ENCODE peak calls at places on chromosomes 7 and 10, in nine cellular contexts. Q is AG04450; B is choroid plexus epithelial cell; H is Panc1; V is GM12865; Y is CD8-positive, alpha-beta T cell; G is body of pancreas; A is endothelial cell; T is fibroblast of lung. N is an unnamed sample.

GRCh38 chr10:77390481-77390891 is 247.1 kb downstream of the KCNMA1 start:
- DNase-seq in Q (no peak), B (no peak), H (no peak), V (no peak), Y (no peak), G (no peak), A (no peak), T (no peak), N (no peak)

GRCh38 chr7:6271694-6272371 is 591 bp downstream of the CYTH3 start:
- DNase-seq in Q (no peak), B (no peak), H (no peak), V (peak; percentile 20), Y (no peak), G (peak; percentile 22), A (peak; percentile 12), T (no peak), N (no peak)

GRCh38 chr10:131371571-131371970 is 60.0 kb upstream of the TCERG1L start:
- DNase-seq in Q (no peak), B (no peak), H (no peak), V (no peak), Y (no peak), G (no peak), A (no peak), T (no peak), N (no peak)

GRCh38 chr7:51315393-51316261 is 982 bp downstream of the COBL start:
- DNase-seq in Q (no peak), B (peak; percentile 3), H (no peak), V (no peak), Y (no peak), G (peak; percentile 66), A (peak; percentile 26), T (no peak), N (peak; percentile 55)

GRCh38 chr7:74575083-74575803 is 82.3 kb upstream of the GTF2I start:
- DNase-seq in Q (no peak), B (peak; percentile 61), H (no peak), V (no peak), Y (no peak), G (no peak), A (no peak), T (no peak), N (no peak)

GRCh38 chr10:118395919-118396318 is 53.8 kb upstream of the FAM204A start:
- DNase-seq in Q (no peak), B (no peak), H (no peak), V (no peak), Y (no peak), G (no peak), A (no peak), T (no peak), N (no peak)

GRCh38 chr7:106717254-106717996 is 56.5 kb upstream of the CCDC71L start:
- DNase-seq in Q (no peak), B (peak; percentile 39), H (no peak), V (no peak), Y (no peak), G (no peak), A (no peak), T (no peak), N (no peak)

GRCh38 chr10:21924511-21924910 is 79.0 kb downstream of the DNAJC1 start:
- DNase-seq in Q (no peak), B (no peak), H (no peak), V (no peak), Y (no peak), G (no peak), A (no peak), T (no peak), N (no peak)

GRCh38 chr7:102236592-102237287 is 49.9 kb upstream of the SH2B2 start:
- DNase-seq in Q (peak; percentile 24), B (peak; percentile 93), H (peak; percentile 28), V (peak; percentile 70), Y (no peak), G (peak; percentile 72), A (peak; percentile 67), T (peak; percentile 69), N (no peak)

GRCh38 chr7:95468071-95468470 is 17.7 kb upstream of the ASB4 start:
- DNase-seq in Q (no peak), B (no peak), H (no peak), V (no peak), Y (no peak), G (no peak), A (no peak), T (no peak), N (no peak)

GRCh38 chr7:151345576-151345975 is 4.0 kb downstream of the NUB1 start:
- DNase-seq in Q (no peak), B (no peak), H (no peak), V (no peak), Y (no peak), G (no peak), A (no peak), T (no peak), N (no peak)

GRCh38 chr7:95469850-95470249 is 15.9 kb upstream of the ASB4 start:
- DNase-seq in Q (no peak), B (peak; percentile 26), H (no peak), V (no peak), Y (no peak), G (no peak), A (peak; percentile 45), T (no peak), N (no peak)

DNA sequence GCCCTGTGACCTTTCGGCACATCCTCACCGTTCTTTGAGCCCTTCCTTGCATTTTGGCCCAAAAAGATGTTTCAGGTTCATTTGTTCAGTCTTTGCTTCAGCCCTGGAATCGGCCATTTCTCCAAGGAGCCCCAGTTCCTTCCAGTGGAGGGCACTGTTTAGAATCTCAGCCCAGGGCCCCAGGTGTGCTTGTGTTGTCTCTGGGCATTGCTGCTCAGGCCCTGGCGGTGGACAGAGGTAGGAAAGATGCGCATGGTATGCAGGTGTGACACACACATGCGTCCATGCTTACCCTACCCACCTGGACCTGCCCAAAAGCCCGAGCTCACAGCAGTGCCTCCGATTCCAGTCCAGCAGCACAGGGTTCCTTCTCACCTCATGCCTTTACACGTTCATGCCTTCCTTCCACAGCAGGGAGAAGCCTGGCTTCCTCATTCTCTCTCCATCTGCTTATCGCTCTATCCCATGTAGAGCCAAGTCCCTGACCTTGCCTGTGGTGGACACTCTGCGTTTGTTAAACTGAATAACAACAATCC is 70.6 kb downstream of the LHPP start:
- DNase-seq in Q (no peak), B (peak; percentile 46), H (no peak), V (peak; percentile 65), Y (no peak), G (no peak), A (peak; percentile 39), T (no peak), N (no peak)
- TF ChIP-seq CTCF in Q (peak; percentile 40), B (peak; percentile 74), H (peak; percentile 83), V (peak; percentile 46), Y (no peak), G (no peak), A (peak; percentile 21), T (no peak), N (peak; percentile 39)

DNA sequence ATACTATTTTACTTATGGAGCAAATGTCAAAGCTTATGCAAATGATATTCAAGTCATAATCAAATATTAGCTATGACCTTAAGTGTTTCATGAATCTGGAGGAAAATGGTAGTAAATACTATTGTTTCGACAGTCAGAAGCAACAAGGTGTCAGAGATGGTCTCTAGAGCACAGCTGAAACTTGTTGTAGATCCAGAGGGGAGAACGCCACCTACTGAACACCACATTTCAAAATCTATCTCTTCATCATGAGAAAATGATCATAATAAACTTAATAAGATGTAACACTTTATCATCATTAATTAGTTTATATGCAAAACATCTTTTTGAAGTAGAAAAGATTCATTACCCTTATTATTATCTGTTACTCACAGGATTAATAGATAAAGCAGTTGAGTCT is 418.7 kb downstream of the GATA3 start:
- DNase-seq in Q (no peak), B (peak; percentile 0), H (no peak), V (peak; percentile 21), Y (no peak), G (no peak), A (no peak), T (no peak), N (no peak)
- TF ChIP-seq CTCF in Q (no peak), B (no peak), H (no peak), V (peak; percentile 8), Y (peak; percentile 16), G (no peak), A (no peak), T (no peak), N (no peak)

DNA sequence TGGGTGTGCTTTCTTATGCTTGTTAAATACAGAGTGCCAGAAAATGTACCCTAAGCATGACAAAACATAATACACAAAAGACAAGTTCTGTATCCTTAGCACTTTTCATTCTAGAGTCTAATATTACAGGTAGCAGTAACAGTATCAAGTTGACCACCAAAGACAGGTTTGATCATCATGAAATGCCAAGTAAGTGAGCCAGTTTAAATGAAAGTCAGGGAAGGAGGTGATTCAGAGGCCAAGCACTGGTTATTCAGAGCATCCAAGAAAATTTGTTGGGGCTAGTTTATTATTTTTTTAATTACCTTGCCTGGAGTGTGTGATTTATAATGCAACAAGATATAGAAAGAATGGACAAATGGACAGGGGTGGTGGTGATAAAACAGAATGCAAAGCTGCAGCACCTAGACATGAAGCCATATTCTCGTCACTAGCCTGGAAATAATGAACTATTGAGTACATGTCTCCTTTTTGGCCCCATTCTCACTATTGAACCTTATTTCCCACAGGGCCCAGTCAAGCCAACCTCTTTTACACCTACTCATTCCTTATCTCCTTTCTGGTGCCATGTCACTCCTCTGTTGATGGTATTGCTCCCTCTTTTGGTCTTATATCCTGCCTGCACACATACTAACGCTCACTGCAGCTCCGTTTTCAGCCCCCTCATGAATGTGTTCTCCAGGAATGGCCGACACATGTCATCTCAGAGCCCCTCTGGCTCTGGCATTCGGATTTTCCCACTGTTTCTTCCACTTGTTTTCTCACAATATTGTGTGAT is 78.6 kb upstream of the GLCCI1 start:
- DNase-seq in Q (no peak), B (no peak), H (no peak), V (no peak), Y (no peak), G (no peak), A (no peak), T (no peak), N (no peak)
- TF ChIP-seq CTCF in Q (no peak), B (no peak), H (no peak), V (no peak), Y (no peak), G (no peak), A (no peak), T (no peak), N (no peak)

GRCh38 chr7:27723086-27723485 is 16.9 kb upstream of the TAX1BP1 start:
- DNase-seq in Q (no peak), B (peak; percentile 13), H (no peak), V (no peak), Y (no peak), G (peak; percentile 74), A (peak; percentile 5), T (no peak), N (no peak)
- TF ChIP-seq CTCF in Q (no peak), B (peak; percentile 31), H (peak; percentile 63), V (no peak), Y (no peak), G (peak; percentile 24), A (no peak), T (no peak), N (peak; percentile 57)

N was measured in epithelial cell of proximal tubule.